ENCODE peak calls at places on chromosome 20, in ten cellular contexts. One of them, this sample, is unnamed.

GRCh38 chr20:54107600-54108393 is 37.4 kb upstream of the BCAS1 start:
- DNase-seq in amygdala: no peak
- DNase-seq in CD8-positive, alpha-beta T cell: no peak
- DNase-seq in pancreas: peak
- DNase-seq in nucleus accumbens: no peak
- DNase-seq in anterior cingulate cortex: no peak
- DNase-seq in HFFc6: no peak
- DNase-seq in HT1080: no peak
- DNase-seq in globus pallidus: no peak
- DNase-seq in T-helper 2 cell: no peak
- DNase-seq in this sample: no peak

GRCh38 chr20:21436186-21436585 is 38.9 kb upstream of the NKX2-4 start:
- DNase-seq in amygdala: no peak
- DNase-seq in T-helper 2 cell: no peak
- DNase-seq in nucleus accumbens: no peak
- DNase-seq in pancreas: no peak
- DNase-seq in HT1080: peak
- DNase-seq in HFFc6: peak
- DNase-seq in globus pallidus: no peak
- DNase-seq in anterior cingulate cortex: no peak
- DNase-seq in CD8-positive, alpha-beta T cell: no peak
- DNase-seq in this sample: no peak

GRCh38 chr20:46970937-46971630 is 76.4 kb downstream of the EYA2 start:
- DNase-seq in anterior cingulate cortex: peak
- DNase-seq in HFFc6: peak
- DNase-seq in pancreas: no peak
- DNase-seq in amygdala: no peak
- DNase-seq in CD8-positive, alpha-beta T cell: no peak
- DNase-seq in nucleus accumbens: no peak
- DNase-seq in HT1080: peak
- DNase-seq in T-helper 2 cell: no peak
- DNase-seq in globus pallidus: peak
- DNase-seq in this sample: peak

GRCh38 chr20:13852321-13852720 is 67.5 kb downstream of the NDUFAF5 start:
- DNase-seq in pancreas: no peak
- DNase-seq in T-helper 2 cell: no peak
- DNase-seq in CD8-positive, alpha-beta T cell: no peak
- DNase-seq in globus pallidus: no peak
- DNase-seq in HT1080: no peak
- DNase-seq in nucleus accumbens: no peak
- DNase-seq in HFFc6: peak
- DNase-seq in amygdala: no peak
- DNase-seq in anterior cingulate cortex: no peak
- DNase-seq in this sample: no peak

GRCh38 chr20:49381558-49382493 is 100.6 kb downstream of the KCNB1 start:
- DNase-seq in anterior cingulate cortex: peak
- DNase-seq in globus pallidus: peak
- DNase-seq in T-helper 2 cell: no peak
- DNase-seq in amygdala: peak
- DNase-seq in HFFc6: peak
- DNase-seq in CD8-positive, alpha-beta T cell: no peak
- DNase-seq in pancreas: peak
- DNase-seq in nucleus accumbens: peak
- DNase-seq in HT1080: peak
- DNase-seq in this sample: peak

GRCh38 chr20:63697868-63698545 is 1.6 kb downstream of the TNFRSF6B start:
- DNase-seq in T-helper 2 cell: no peak
- DNase-seq in nucleus accumbens: no peak
- DNase-seq in HFFc6: no peak
- DNase-seq in anterior cingulate cortex: no peak
- DNase-seq in pancreas: no peak
- DNase-seq in HT1080: no peak
- DNase-seq in amygdala: no peak
- DNase-seq in CD8-positive, alpha-beta T cell: no peak
- DNase-seq in globus pallidus: no peak
- DNase-seq in this sample: peak

GRCh38 chr20:63067266-63067635 is 60.5 kb upstream of the BHLHE23 start:
- DNase-seq in nucleus accumbens: no peak
- DNase-seq in globus pallidus: no peak
- DNase-seq in pancreas: no peak
- DNase-seq in amygdala: no peak
- DNase-seq in HFFc6: no peak
- DNase-seq in T-helper 2 cell: no peak
- DNase-seq in anterior cingulate cortex: no peak
- DNase-seq in HT1080: no peak
- DNase-seq in CD8-positive, alpha-beta T cell: no peak
- DNase-seq in this sample: no peak

GRCh38 chr20:3783516-3784225 is 2.4 kb upstream of the SPEF1 start:
- DNase-seq in nucleus accumbens: no peak
- DNase-seq in CD8-positive, alpha-beta T cell: no peak
- DNase-seq in pancreas: no peak
- DNase-seq in globus pallidus: no peak
- DNase-seq in anterior cingulate cortex: no peak
- DNase-seq in HFFc6: no peak
- DNase-seq in HT1080: no peak
- DNase-seq in amygdala: no peak
- DNase-seq in T-helper 2 cell: no peak
- DNase-seq in this sample: no peak

GRCh38 chr20:36959242-36959641 is 7.7 kb upstream of the SAMHD1 start:
- DNase-seq in amygdala: no peak
- DNase-seq in HFFc6: peak
- DNase-seq in anterior cingulate cortex: no peak
- DNase-seq in T-helper 2 cell: no peak
- DNase-seq in HT1080: no peak
- DNase-seq in nucleus accumbens: no peak
- DNase-seq in CD8-positive, alpha-beta T cell: no peak
- DNase-seq in pancreas: no peak
- DNase-seq in globus pallidus: no peak
- DNase-seq in this sample: no peak

GRCh38 chr20:44050925-44051660 is 135.9 kb downstream of the JPH2 start:
- DNase-seq in nucleus accumbens: no peak
- DNase-seq in globus pallidus: no peak
- DNase-seq in HFFc6: no peak
- DNase-seq in anterior cingulate cortex: no peak
- DNase-seq in pancreas: no peak
- DNase-seq in T-helper 2 cell: no peak
- DNase-seq in CD8-positive, alpha-beta T cell: no peak
- DNase-seq in amygdala: no peak
- DNase-seq in HT1080: no peak
- DNase-seq in this sample: no peak

GRCh38 chr20:62591122-62591468 is 51.2 kb upstream of the SLCO4A1 start:
- DNase-seq in globus pallidus: no peak
- DNase-seq in pancreas: no peak
- DNase-seq in HFFc6: no peak
- DNase-seq in CD8-positive, alpha-beta T cell: no peak
- DNase-seq in T-helper 2 cell: no peak
- DNase-seq in HT1080: no peak
- DNase-seq in nucleus accumbens: no peak
- DNase-seq in amygdala: no peak
- DNase-seq in anterior cingulate cortex: no peak
- DNase-seq in this sample: no peak

GRCh38 chr20:63699466-63700198 is 3.2 kb downstream of the TNFRSF6B start:
- DNase-seq in HT1080: no peak
- DNase-seq in anterior cingulate cortex: no peak
- DNase-seq in globus pallidus: no peak
- DNase-seq in T-helper 2 cell: no peak
- DNase-seq in nucleus accumbens: no peak
- DNase-seq in amygdala: no peak
- DNase-seq in CD8-positive, alpha-beta T cell: no peak
- DNase-seq in pancreas: no peak
- DNase-seq in HFFc6: no peak
- DNase-seq in this sample: no peak

GRCh38 chr20:49262444-49262843 is 15.4 kb downstream of the ZNFX1 start:
- DNase-seq in globus pallidus: no peak
- DNase-seq in nucleus accumbens: no peak
- DNase-seq in anterior cingulate cortex: no peak
- DNase-seq in CD8-positive, alpha-beta T cell: no peak
- DNase-seq in HT1080: no peak
- DNase-seq in HFFc6: no peak
- DNase-seq in pancreas: no peak
- DNase-seq in T-helper 2 cell: no peak
- DNase-seq in amygdala: no peak
- DNase-seq in this sample: no peak

GRCh38 chr20:16922834-16923233 is 174.7 kb downstream of the OTOR start:
- DNase-seq in pancreas: no peak
- DNase-seq in HT1080: peak
- DNase-seq in CD8-positive, alpha-beta T cell: no peak
- DNase-seq in amygdala: no peak
- DNase-seq in nucleus accumbens: no peak
- DNase-seq in T-helper 2 cell: no peak
- DNase-seq in HFFc6: peak
- DNase-seq in anterior cingulate cortex: no peak
- DNase-seq in globus pallidus: no peak
- DNase-seq in this sample: peak

GRCh38 chr20:45545754-45546453 is 1.3 kb downstream of the EPPIN start:
- DNase-seq in T-helper 2 cell: no peak
- DNase-seq in amygdala: no peak
- DNase-seq in nucleus accumbens: no peak
- DNase-seq in HFFc6: peak
- DNase-seq in globus pallidus: peak
- DNase-seq in CD8-positive, alpha-beta T cell: no peak
- DNase-seq in anterior cingulate cortex: no peak
- DNase-seq in pancreas: no peak
- DNase-seq in HT1080: peak
- DNase-seq in this sample: peak